ENCODE peak calls at places on chromosomes 7 and 10, in nine cellular contexts. Q is aorta, U is PC-3, F is lower lobe of right lung, N is neural progenitor cell, E is transverse colon, G is HFF-Myc, T is skeletal muscle cell, D is GM23248. X is an unnamed sample.

GRCh38 chr10:130339091-130339490 is 202.9 kb downstream of the GLRX3 start:
- DNase-seq in Q (no peak), U (no peak), F (no peak), N (no peak), E (no peak), G (no peak), T (no peak), D (no peak), X (no peak)

GRCh38 chr10:24642921-24643678 is 80.6 kb downstream of the ARHGAP21 start:
- DNase-seq in Q (no peak), U (peak), F (no peak), N (peak), E (no peak), G (peak), T (peak), D (peak), X (no peak)

GRCh38 chr10:71821909-71822763 is 28.9 kb downstream of the PSAP start:
- DNase-seq in Q (peak), U (no peak), F (no peak), N (no peak), E (no peak), G (no peak), T (no peak), D (peak), X (no peak)

GRCh38 chr10:69086131-69086530 is 1.8 kb upstream of the SRGN start:
- DNase-seq in Q (no peak), U (no peak), F (no peak), N (peak), E (no peak), G (no peak), T (no peak), D (peak), X (no peak)

GRCh38 chr7:3558410-3558809 is 257.4 kb downstream of the SDK1 start:
- DNase-seq in Q (no peak), U (no peak), F (no peak), N (no peak), E (no peak), G (no peak), T (peak), D (no peak), X (no peak)

GRCh38 chr7:41559426-41559825 is 143.5 kb downstream of the INHBA start:
- DNase-seq in Q (no peak), U (peak), F (no peak), N (no peak), E (no peak), G (no peak), T (no peak), D (no peak), X (no peak)

GRCh38 chr10:24973163-24973562 is 20.8 kb upstream of the PRTFDC1 start:
- DNase-seq in Q (no peak), U (no peak), F (no peak), N (no peak), E (no peak), G (no peak), T (no peak), D (no peak), X (no peak)

GRCh38 chr10:88281592-88282268 is 301.4 kb downstream of the RNLS start:
- DNase-seq in Q (no peak), U (no peak), F (no peak), N (no peak), E (no peak), G (no peak), T (peak), D (peak), X (no peak)

GRCh38 chr7:156780724-156781455 is 112.1 kb downstream of the LMBR1 start:
- DNase-seq in Q (no peak), U (no peak), F (no peak), N (no peak), E (no peak), G (no peak), T (no peak), D (no peak), X (no peak)

GRCh38 chr10:113347508-113347907 is 205.3 kb upstream of the HABP2 start:
- DNase-seq in Q (no peak), U (no peak), F (no peak), N (no peak), E (peak), G (no peak), T (no peak), D (peak), X (no peak)

GRCh38 chr7:44396931-44397525 is 71.6 kb upstream of the CAMK2B start:
- DNase-seq in Q (no peak), U (no peak), F (no peak), N (no peak), E (no peak), G (no peak), T (no peak), D (no peak), X (peak)

GRCh38 chr10:133614830-133615580 is 11.6 kb downstream of the FRG2B start:
- DNase-seq in Q (no peak), U (no peak), F (no peak), N (no peak), E (peak), G (no peak), T (no peak), D (no peak), X (no peak)

GRCh38 chr7:81594767-81595166 is 175.1 kb downstream of the HGF start:
- DNase-seq in Q (no peak), U (no peak), F (no peak), N (no peak), E (no peak), G (no peak), T (no peak), D (peak), X (no peak)

GRCh38 chr10:81876253-81876731 is 1.3 kb downstream of the NRG3 start:
- DNase-seq in Q (no peak), U (no peak), F (no peak), N (peak), E (no peak), G (no peak), T (no peak), D (no peak), X (no peak)

GRCh38 chr10:80271416-80271815 is 18.0 kb downstream of the MAT1A start:
- DNase-seq in Q (no peak), U (no peak), F (no peak), N (no peak), E (no peak), G (no peak), T (no peak), D (no peak), X (no peak)

GRCh38 chr7:105691029-105691691 is 109.9 kb upstream of the EFCAB10 start:
- DNase-seq in Q (no peak), U (peak), F (no peak), N (no peak), E (peak), G (no peak), T (no peak), D (peak), X (no peak)

GRCh38 chr7:65832281-65832680 is 40.6 kb upstream of the VKORC1L1 start:
- DNase-seq in Q (no peak), U (peak), F (no peak), N (peak), E (peak), G (no peak), T (peak), D (peak), X (no peak)

GRCh38 chr10:97708976-97709745 is 4.4 kb upstream of the MARVELD1 start:
- DNase-seq in Q (peak), U (peak), F (peak), N (peak), E (peak), G (no peak), T (peak), D (peak), X (no peak)

GRCh38 chr10:119620241-119620753 is 23.5 kb upstream of the TIAL1 start:
- DNase-seq in Q (no peak), U (peak), F (no peak), N (no peak), E (no peak), G (no peak), T (no peak), D (peak), X (no peak)

GRCh38 chr7:124310934-124311390 is 278.1 kb upstream of the TMEM229A start:
- DNase-seq in Q (no peak), U (no peak), F (no peak), N (no peak), E (no peak), G (no peak), T (no peak), D (no peak), X (no peak)

DNA sequence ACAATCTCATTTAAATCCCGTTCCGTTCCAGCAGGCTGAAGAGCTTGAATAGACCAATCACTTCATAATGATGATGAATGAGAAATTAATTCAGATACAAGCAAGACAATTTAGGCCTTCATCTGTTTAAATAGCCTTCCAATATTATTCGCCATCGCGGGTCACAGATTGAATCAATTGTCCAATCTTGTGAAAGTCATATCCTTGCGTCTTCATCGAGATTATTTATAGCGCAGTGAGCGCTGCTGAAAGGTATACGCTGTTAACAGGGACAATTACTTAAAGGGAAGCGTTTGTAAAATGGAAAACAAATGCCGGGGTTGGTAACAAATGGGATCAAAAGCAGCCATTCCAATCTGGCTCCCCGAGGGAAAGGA is 8.5 kb downstream of the EVX1 start:
- DNase-seq in Q (no peak), U (no peak), F (no peak), N (peak), E (no peak), G (no peak), T (no peak), D (no peak), X (no peak)
- H3K4me3 ChIP-seq in Q (no peak), U (no peak), F (peak), N (peak), E (peak), G (no peak), T (no peak), D (no peak), X (no peak)

GRCh38 chr10:5299950-5300349 is 64.8 kb upstream of the UCN3 start:
- DNase-seq in Q (no peak), U (no peak), F (no peak), N (no peak), E (no peak), G (no peak), T (no peak), D (no peak), X (no peak)

GRCh38 chr10:5293691-5294550 is 70.8 kb upstream of the UCN3 start:
- DNase-seq in Q (peak), U (peak), F (peak), N (peak), E (peak), G (no peak), T (no peak), D (peak), X (peak)

GRCh38 chr10:5297466-5297865 is 67.3 kb upstream of the UCN3 start:
- DNase-seq in Q (no peak), U (no peak), F (peak), N (no peak), E (no peak), G (no peak), T (peak), D (peak), X (no peak)

GRCh38 chr10:5303504-5303903 is 61.3 kb upstream of the UCN3 start:
- DNase-seq in Q (no peak), U (no peak), F (no peak), N (no peak), E (no peak), G (no peak), T (no peak), D (no peak), X (no peak)

DNA sequence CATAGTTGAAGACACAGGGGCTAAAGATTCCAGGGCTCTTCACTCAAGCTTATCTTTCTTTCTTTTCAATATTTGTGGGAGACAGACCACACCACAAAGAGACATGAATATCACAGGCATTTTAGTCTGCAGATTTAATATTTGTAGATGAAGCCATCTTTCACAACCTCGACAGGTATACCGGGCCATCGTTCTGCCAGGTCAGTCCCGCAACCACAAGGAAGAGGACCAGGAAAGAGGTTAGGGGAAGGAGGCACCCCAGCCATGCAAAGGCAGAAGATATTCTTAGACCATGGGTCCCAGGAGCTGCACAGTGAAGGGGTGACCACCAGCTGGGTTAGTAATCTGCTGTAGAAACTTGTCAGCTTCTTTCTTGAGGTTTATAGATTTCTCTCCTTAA is 66.8 kb upstream of the UCN3 start:
- DNase-seq in Q (no peak), U (no peak), F (no peak), N (no peak), E (no peak), G (no peak), T (no peak), D (no peak), X (no peak)
- H3K4me3 ChIP-seq in Q (no peak), U (no peak), F (no peak), N (no peak), E (no peak), G (no peak), T (no peak), D (no peak), X (no peak)

GRCh38 chr10:93579985-93580711 is 13.7 kb downstream of the FFAR4 start:
- DNase-seq in Q (no peak), U (no peak), F (no peak), N (no peak), E (no peak), G (no peak), T (no peak), D (no peak), X (no peak)
- H3K4me3 ChIP-seq in Q (no peak), U (no peak), F (no peak), N (no peak), E (no peak), G (no peak), T (no peak), D (no peak), X (no peak)

GRCh38 chr7:121385056-121385799 is 10.9 kb downstream of the FAM3C start:
- DNase-seq in Q (no peak), U (peak), F (no peak), N (no peak), E (no peak), G (no peak), T (no peak), D (no peak), X (no peak)
- H3K4me3 ChIP-seq in Q (no peak), U (no peak), F (no peak), N (no peak), E (no peak), G (no peak), T (no peak), D (no peak), X (no peak)

GRCh38 chr7:98105942-98106544 is 619 bp upstream of the LMTK2 start:
- DNase-seq in Q (no peak), U (peak), F (no peak), N (peak), E (peak), G (no peak), T (no peak), D (no peak), X (no peak)

GRCh38 chr7:98106647-98107312 is at the start of gene LMTK2:
- DNase-seq in Q (peak), U (peak), F (peak), N (peak), E (peak), G (peak), T (peak), D (peak), X (peak)

GRCh38 chr7:98097042-98097645 is 9.5 kb upstream of the LMTK2 start:
- DNase-seq in Q (no peak), U (peak), F (no peak), N (no peak), E (no peak), G (no peak), T (no peak), D (no peak), X (no peak)

GRCh38 chr7:98100088-98100487 is 6.6 kb upstream of the LMTK2 start:
- DNase-seq in Q (no peak), U (no peak), F (no peak), N (no peak), E (no peak), G (no peak), T (no peak), D (no peak), X (no peak)

DNA sequence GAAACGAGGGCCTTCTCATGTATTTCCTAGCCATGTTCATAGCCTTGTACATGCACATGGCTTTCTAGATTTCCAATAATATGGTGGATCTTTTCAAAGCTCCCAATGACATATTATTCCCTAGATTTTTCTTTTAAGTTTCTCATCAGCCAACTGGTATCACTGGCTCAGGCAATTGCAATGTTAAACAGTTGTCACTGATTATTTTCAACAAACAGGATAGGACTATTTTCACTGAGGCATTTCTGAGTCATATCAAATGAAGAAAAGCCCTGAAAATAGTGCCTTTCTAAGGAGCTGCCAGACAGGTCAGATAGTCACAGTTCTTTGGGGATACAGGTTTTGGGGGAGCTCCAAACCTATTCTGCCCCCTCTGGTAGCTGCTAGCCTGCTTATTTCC is 4.5 kb upstream of the LMTK2 start:
- DNase-seq in Q (no peak), U (no peak), F (no peak), N (no peak), E (no peak), G (no peak), T (no peak), D (no peak), X (no peak)
- H3K4me3 ChIP-seq in Q (no peak), U (no peak), F (no peak), N (no peak), E (no peak), G (no peak), T (no peak), D (no peak), X (no peak)

GRCh38 chr7:91228327-91228726 is 35.9 kb upstream of the FZD1 start:
- DNase-seq in Q (no peak), U (peak), F (no peak), N (no peak), E (no peak), G (no peak), T (no peak), D (peak), X (no peak)
- H3K4me3 ChIP-seq in Q (no peak), U (peak), F (no peak), N (no peak), E (no peak), G (no peak), T (no peak), D (no peak), X (no peak)

DNA sequence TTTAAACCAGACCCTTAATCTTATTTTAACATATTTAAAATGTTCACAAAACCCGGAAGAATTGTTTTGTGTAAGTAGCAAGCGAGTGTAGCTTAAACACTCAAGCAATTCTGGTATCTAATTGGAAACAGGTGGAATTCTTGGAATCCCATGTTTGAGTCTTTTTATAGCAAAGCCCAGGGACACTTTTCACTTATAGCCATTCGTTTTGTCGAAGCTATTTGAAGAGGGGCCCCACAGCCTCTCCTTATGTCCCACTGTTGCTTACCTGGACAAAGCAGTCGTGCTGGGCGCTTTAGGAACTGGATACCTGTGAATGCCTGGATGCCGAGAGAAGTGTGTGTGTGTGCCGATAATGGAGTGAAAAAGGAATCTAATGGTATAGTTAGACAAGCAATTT is 3.3 kb downstream of the CUX1 start:
- DNase-seq in Q (no peak), U (no peak), F (no peak), N (peak), E (no peak), G (peak), T (no peak), D (peak), X (no peak)
- H3K4me3 ChIP-seq in Q (no peak), U (no peak), F (no peak), N (no peak), E (no peak), G (no peak), T (no peak), D (no peak), X (no peak)